ENCODE peak calls at places on chromosomes 13 and 19, in five cellular contexts. G is MCF 10A, Z is AG09319, X is mammary epithelial cell, S is KG1. E is an unnamed sample.

GRCh38 chr13:100363874-100364273 is 224.7 kb downstream of the GGACT start:
- DNase-seq in G (peak), Z (no peak), X (peak), S (no peak), E (no peak)

GRCh38 chr19:10260141-10260584 is 8.1 kb downstream of the MRPL4 start:
- DNase-seq in G (peak), Z (no peak), X (peak), S (no peak), E (no peak)

GRCh38 chr19:7844951-7845350 is 14.9 kb downstream of the EVI5L start:
- DNase-seq in G (no peak), Z (no peak), X (no peak), S (no peak), E (no peak)

GRCh38 chr13:98676239-98676638 is 76.2 kb downstream of the SLC15A1 start:
- DNase-seq in G (no peak), Z (no peak), X (no peak), S (no peak), E (no peak)

GRCh38 chr13:51999525-51999924 is 11.7 kb downstream of the ATP7B start:
- DNase-seq in G (peak), Z (no peak), X (peak), S (no peak), E (peak)

GRCh38 chr13:38951525-38952313 is 38.9 kb downstream of the STOML3 start:
- DNase-seq in G (peak), Z (no peak), X (no peak), S (no peak), E (no peak)

GRCh38 chr13:39672378-39673132 is 17.1 kb downstream of the COG6 start:
- DNase-seq in G (no peak), Z (no peak), X (no peak), S (no peak), E (no peak)

GRCh38 chr19:17632577-17632976 is 55.6 kb downstream of the UNC13A start:
- DNase-seq in G (no peak), Z (no peak), X (no peak), S (no peak), E (no peak)

GRCh38 chr13:112767506-112768471 is 78.0 kb downstream of the ATP11A start:
- DNase-seq in G (no peak), Z (no peak), X (no peak), S (no peak), E (no peak)

GRCh38 chr19:55638864-55639359 is 1.9 kb upstream of the ZNF580 start:
- DNase-seq in G (peak), Z (no peak), X (no peak), S (peak), E (peak)

GRCh38 chr13:93640452-93640851 is 413.8 kb downstream of the GPC6 start:
- DNase-seq in G (no peak), Z (no peak), X (no peak), S (no peak), E (no peak)

GRCh38 chr19:10820173-10820572 is 15.8 kb downstream of the TMED1 start:
- DNase-seq in G (no peak), Z (no peak), X (no peak), S (no peak), E (peak)

GRCh38 chr13:110617326-110618072 is 2.2 kb downstream of the NAXD start:
- DNase-seq in G (peak), Z (peak), X (peak), S (no peak), E (no peak)

GRCh38 chr19:4624733-4625362 is 14.5 kb upstream of the TNFAIP8L1 start:
- DNase-seq in G (peak), Z (no peak), X (peak), S (no peak), E (peak)

GRCh38 chr13:79361299-79361698 is 44.8 kb downstream of the RBM26 start:
- DNase-seq in G (no peak), Z (no peak), X (peak), S (no peak), E (no peak)

GRCh38 chr13:53126803-53127202 is 98.2 kb downstream of the OLFM4 start:
- DNase-seq in G (no peak), Z (no peak), X (no peak), S (no peak), E (no peak)

GRCh38 chr13:51967482-51968446 is 43.5 kb downstream of the ATP7B start:
- DNase-seq in G (no peak), Z (no peak), X (no peak), S (no peak), E (no peak)